ENCODE peak calls at places on chromosomes 11 and 22, in ten cellular contexts. G, M, I, F, S, K, C, J, R and D are unnamed samples.

GRCh38 chr11:132043714-132044113 is 673.3 kb downstream of the NTM start:
- DNase-seq in G (no peak), M (no peak), I (no peak), F (no peak), S (no peak), K (no peak), C (no peak), J (no peak), R (no peak), D (no peak)

GRCh38 chr11:1359556-1359955 is 30.2 kb upstream of the BRSK2 start:
- DNase-seq in G (no peak), M (no peak), I (no peak), F (no peak), S (no peak), K (no peak), C (no peak), J (no peak), R (no peak), D (no peak)

GRCh38 chr22:39690901-39691620 is 120.5 kb downstream of the CACNA1I start:
- DNase-seq in G (peak), M (no peak), I (no peak), F (no peak), S (no peak), K (no peak), C (no peak), J (no peak), R (no peak), D (no peak)

GRCh38 chr11:57792060-57792541 is 30.5 kb downstream of the CTNND1 start:
- DNase-seq in G (no peak), M (no peak), I (no peak), F (no peak), S (peak), K (peak), C (peak), J (no peak), R (no peak), D (no peak)

GRCh38 chr11:130452941-130453340 is 4.5 kb downstream of the ADAMTS15 start:
- DNase-seq in G (no peak), M (no peak), I (no peak), F (no peak), S (no peak), K (no peak), C (no peak), J (no peak), R (no peak), D (no peak)

GRCh38 chr11:86559311-86559945 is 113.0 kb downstream of the ME3 start:
- DNase-seq in G (no peak), M (no peak), I (peak), F (no peak), S (peak), K (no peak), C (no peak), J (no peak), R (no peak), D (no peak)

GRCh38 chr22:21972293-21972779 is 10.3 kb downstream of the TOP3B start:
- DNase-seq in G (peak), M (peak), I (no peak), F (peak), S (peak), K (peak), C (no peak), J (no peak), R (peak), D (no peak)

GRCh38 chr11:71246559-71246958 is 5.8 kb downstream of the SHANK2 start:
- DNase-seq in G (no peak), M (no peak), I (no peak), F (no peak), S (no peak), K (no peak), C (no peak), J (no peak), R (no peak), D (no peak)

GRCh38 chr11:65506770-65507485 is 8.1 kb downstream of the MALAT1 start:
- DNase-seq in G (peak), M (peak), I (peak), F (no peak), S (peak), K (peak), C (peak), J (no peak), R (no peak), D (no peak)

GRCh38 chr11:67627788-67628624 is 1.7 kb downstream of the NUDT8 start:
- DNase-seq in G (no peak), M (no peak), I (no peak), F (no peak), S (no peak), K (no peak), C (peak), J (no peak), R (no peak), D (no peak)

GRCh38 chr22:49099496-49100124 is 728.1 kb downstream of the BRD1 start:
- DNase-seq in G (no peak), M (no peak), I (no peak), F (no peak), S (peak), K (no peak), C (no peak), J (no peak), R (peak), D (no peak)

GRCh38 chr22:24728790-24729637 is 45.5 kb downstream of the PIWIL3 start:
- DNase-seq in G (peak), M (no peak), I (no peak), F (peak), S (peak), K (no peak), C (no peak), J (no peak), R (no peak), D (no peak)

GRCh38 chr22:46746620-46747019 is 8.6 kb upstream of the CERK start:
- DNase-seq in G (no peak), M (no peak), I (no peak), F (no peak), S (no peak), K (no peak), C (no peak), J (no peak), R (no peak), D (no peak)

GRCh38 chr11:60859616-60860250 is 4.0 kb upstream of the PTGDR2 start:
- DNase-seq in G (no peak), M (no peak), I (no peak), F (no peak), S (no peak), K (no peak), C (no peak), J (no peak), R (no peak), D (no peak)

GRCh38 chr11:61603667-61604066 is 22.8 kb upstream of the SYT7 start:
- DNase-seq in G (no peak), M (no peak), I (no peak), F (no peak), S (no peak), K (no peak), C (no peak), J (no peak), R (no peak), D (no peak)

GRCh38 chr11:65311197-65311631 is 3.5 kb upstream of the CDC42EP2 start:
- DNase-seq in G (no peak), M (no peak), I (peak), F (no peak), S (no peak), K (peak), C (peak), J (no peak), R (no peak), D (no peak)

GRCh38 chr22:35425971-35426800 is 26.2 kb downstream of the MCM5 start:
- DNase-seq in G (no peak), M (no peak), I (no peak), F (no peak), S (no peak), K (peak), C (no peak), J (peak), R (no peak), D (no peak)

GRCh38 chr11:121104223-121104831 is 3.3 kb downstream of the TECTA start:
- DNase-seq in G (no peak), M (no peak), I (no peak), F (no peak), S (no peak), K (no peak), C (no peak), J (no peak), R (no peak), D (no peak)
- TF ChIP-seq CTCF in G (peak), M (peak), I (no peak), F (no peak), S (no peak), K (no peak), C (no peak), J (peak), R (no peak), D (peak)

GRCh38 chr11:25737071-25737675 is 594.8 kb upstream of the ANO3 start:
- DNase-seq in G (no peak), M (no peak), I (no peak), F (peak), S (no peak), K (no peak), C (no peak), J (no peak), R (no peak), D (no peak)

GRCh38 chr11:25733777-25734176 is 598.2 kb upstream of the ANO3 start:
- DNase-seq in G (no peak), M (no peak), I (no peak), F (no peak), S (no peak), K (no peak), C (no peak), J (no peak), R (no peak), D (no peak)

GRCh38 chr11:25734592-25735211 is 597.2 kb upstream of the ANO3 start:
- DNase-seq in G (no peak), M (peak), I (peak), F (peak), S (peak), K (no peak), C (no peak), J (peak), R (no peak), D (no peak)
- TF ChIP-seq CTCF in G (peak), M (peak), I (no peak), F (peak), S (peak), K (no peak), C (peak), J (peak), R (no peak), D (peak)

DNA sequence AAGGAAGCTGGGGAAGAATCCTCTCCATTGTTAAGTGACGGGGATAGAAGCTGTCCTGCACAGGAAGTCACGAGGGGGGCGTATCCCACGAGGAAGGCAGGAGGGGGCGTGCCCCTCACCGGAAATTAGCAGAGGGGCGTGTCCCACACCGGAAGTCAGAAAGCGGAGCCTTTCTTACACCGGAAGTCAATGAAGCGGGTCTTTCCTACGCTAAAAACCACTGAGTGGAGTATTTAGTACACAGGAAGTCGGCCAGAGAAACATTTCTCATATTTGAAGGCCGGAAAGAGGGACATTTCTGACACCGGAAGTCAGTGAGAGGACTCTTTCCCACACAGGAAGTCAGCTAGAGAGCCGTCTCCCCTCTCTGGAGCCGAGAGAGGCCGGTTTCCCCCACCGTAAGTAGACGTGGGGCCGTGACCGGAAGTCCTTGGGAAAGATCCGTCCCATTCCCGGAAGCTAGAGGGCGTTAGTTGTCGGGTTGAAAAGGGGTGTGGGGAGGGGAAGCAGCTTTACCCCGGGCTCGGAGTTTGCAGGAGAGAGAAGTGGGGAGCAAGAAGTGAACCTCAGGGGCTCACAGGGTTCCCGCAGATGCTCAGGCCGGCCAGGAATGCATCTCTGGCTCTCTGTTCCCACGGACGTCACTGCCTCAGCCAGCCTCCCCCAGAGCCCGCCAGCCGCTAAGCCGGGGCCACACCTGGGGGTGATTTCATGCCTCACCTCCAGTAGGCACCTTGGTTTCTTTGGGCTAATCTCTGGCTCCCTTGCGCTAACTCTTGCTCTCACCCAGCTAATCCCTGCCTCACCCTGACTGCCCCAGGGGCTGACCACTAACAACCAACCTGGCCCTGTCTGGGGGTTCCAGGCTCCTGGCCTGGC is 15.4 kb downstream of the MIAT start:
- DNase-seq in G (peak), M (peak), I (peak), F (peak), S (peak), K (peak), C (peak), J (peak), R (peak), D (peak)
- TF ChIP-seq CTCF in G (peak), M (peak), I (peak), F (peak), S (peak), K (peak), C (peak), J (peak), R (peak), D (peak)

DNA sequence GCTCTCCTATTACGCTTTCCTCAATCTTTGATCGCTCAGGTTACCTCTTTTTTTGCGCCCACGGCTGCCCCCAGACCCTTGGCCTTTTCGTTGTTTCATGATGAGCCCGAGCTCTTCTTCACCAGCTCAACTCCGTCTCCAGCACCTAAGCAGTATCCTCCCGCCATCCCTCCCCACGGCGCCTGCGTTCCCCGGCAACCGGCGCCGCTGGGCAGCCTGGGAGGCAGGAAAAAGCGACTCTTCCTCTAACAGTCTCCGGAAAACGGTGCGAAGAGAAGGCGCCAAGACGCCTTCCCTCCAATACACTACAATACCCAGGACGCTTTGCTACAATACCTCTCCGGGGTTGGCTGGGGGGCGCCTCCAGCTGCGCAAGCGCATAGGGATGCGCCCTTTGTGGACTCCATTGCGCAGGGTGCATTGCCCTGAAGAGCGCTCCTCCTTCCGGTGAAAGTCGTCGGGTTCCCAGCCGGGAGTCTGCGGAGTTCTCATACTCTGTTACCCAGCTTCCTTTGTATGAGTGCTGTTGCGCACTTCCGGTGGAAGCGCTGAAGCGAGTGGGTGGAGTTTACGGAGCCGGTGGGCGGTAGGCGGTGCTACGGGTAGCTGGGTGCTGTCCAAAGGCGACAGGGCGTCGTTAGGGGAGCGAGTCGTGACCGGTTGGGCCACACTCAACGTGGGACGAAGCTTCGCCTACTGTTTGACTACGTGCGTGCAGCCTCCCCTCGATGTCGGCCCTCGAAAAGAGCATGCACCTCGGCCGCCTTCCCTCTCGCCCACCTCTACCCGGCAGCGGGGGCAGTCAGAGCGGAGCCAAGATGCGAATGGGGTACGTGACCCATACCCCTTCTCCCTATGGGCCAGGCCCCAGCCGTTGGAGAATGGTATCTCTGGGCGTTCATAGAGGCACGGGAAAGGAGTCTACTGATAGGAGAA is at the start of the genes C2CD3 and PPME1:
- DNase-seq in G (peak), M (peak), I (peak), F (peak), S (peak), K (peak), C (peak), J (peak), R (peak), D (peak)
- TF ChIP-seq CTCF in G (peak), M (peak), I (peak), F (peak), S (peak), K (no peak), C (peak), J (peak), R (peak), D (peak)

DNA sequence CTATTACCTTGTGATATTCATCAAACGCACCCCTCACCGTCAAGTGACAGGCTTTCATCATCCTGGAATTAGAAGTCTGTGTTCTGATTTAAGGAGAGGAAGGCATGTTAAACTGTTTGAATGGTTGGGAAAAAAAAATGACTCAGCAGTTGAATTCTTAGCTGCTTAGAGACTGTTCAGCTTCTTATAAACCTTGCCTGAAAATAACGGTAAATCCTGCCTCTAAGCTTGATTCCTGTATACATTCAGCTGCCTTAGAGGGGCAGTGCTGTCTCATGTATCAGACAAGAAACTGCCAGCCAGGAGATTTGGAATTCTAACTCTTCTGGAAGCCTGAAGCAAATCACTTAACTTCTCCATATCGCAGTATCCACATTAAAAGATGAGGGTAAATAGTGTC is 437.4 kb downstream of the JRKL start:
- DNase-seq in G (no peak), M (no peak), I (no peak), F (no peak), S (no peak), K (no peak), C (no peak), J (no peak), R (peak), D (no peak)
- TF ChIP-seq CTCF in G (peak), M (no peak), I (peak), F (peak), S (no peak), K (no peak), C (peak), J (no peak), R (no peak), D (peak)

DNA sequence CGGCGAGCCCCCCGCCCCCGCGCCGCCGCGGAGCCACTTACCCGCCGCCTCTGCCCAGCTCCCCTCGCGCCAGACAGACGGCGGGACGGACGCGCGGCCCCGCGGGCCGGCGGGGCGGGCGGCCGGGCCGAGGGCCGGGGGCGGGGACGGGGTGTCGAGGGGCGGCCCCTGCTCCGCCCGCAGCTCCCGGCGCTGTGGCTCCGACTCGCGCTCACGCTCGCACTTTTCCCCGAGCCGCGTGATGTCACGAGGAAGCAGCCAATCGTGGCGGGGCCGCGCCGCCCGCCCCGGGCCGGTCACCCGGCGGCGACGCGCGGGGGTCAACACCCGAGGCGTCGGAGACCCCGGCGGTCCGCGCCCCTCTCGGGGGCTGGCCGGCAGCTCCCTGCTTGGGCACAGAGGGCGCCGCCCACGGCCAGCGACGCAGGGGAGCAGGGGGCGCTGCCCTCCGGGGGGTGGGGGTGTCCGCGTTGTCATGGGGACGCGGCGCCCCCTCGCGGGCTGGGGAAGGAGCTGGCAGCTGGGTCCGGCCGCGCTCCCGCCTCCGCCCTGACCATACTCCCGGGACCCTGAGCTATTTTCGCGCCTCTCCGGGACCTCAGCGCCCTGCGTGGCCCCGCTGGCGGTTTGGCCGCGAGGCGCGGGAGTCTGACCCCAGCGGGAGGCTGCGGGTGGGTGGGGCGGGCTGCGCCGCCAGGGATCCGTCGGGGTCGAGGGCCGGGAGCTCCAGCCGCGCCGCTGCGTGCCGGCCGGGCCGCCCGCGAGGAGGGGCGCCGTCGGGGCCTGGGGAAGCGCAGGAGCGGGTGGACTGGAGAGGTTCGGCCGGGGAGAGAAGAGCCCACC is at the start of gene CHRM4:
- DNase-seq in G (peak), M (no peak), I (peak), F (peak), S (no peak), K (no peak), C (no peak), J (no peak), R (peak), D (no peak)
- TF ChIP-seq CTCF in G (peak), M (peak), I (peak), F (peak), S (peak), K (no peak), C (peak), J (peak), R (peak), D (peak)